ENCODE peak calls at places on chromosomes 7 and 10, in eight cellular contexts. One of them, this sample, is unnamed.

GRCh38 chr7:98250789-98251188 is 1.2 kb downstream of the TECPR1 start:
- DNase-seq in endothelial cell: peak
- DNase-seq in stimulated activated CD4-positive, alpha-beta T cell treated with anti-CD3 and anti-CD28 coated beads, Interleukin-1b, Interleukin-23, amount 100 ng/mL, for 24 hours: no peak
- DNase-seq in neuronal stem cell: no peak
- DNase-seq in islet precursor cell: no peak
- DNase-seq in brain microvascular endothelial cell: no peak
- DNase-seq in T-helper 1 cell: peak
- DNase-seq in germinal center: peak
- DNase-seq in this sample: no peak

GRCh38 chr7:155738652-155739537 is 73.4 kb downstream of the SHH start:
- DNase-seq in endothelial cell: peak
- DNase-seq in stimulated activated CD4-positive, alpha-beta T cell treated with anti-CD3 and anti-CD28 coated beads, Interleukin-1b, Interleukin-23, amount 100 ng/mL, for 24 hours: no peak
- DNase-seq in neuronal stem cell: peak
- DNase-seq in islet precursor cell: peak
- DNase-seq in brain microvascular endothelial cell: peak
- DNase-seq in T-helper 1 cell: peak
- DNase-seq in germinal center: no peak
- DNase-seq in this sample: no peak

GRCh38 chr10:43250925-43251663 is 15.8 kb downstream of the RASGEF1A start:
- DNase-seq in endothelial cell: no peak
- DNase-seq in stimulated activated CD4-positive, alpha-beta T cell treated with anti-CD3 and anti-CD28 coated beads, Interleukin-1b, Interleukin-23, amount 100 ng/mL, for 24 hours: no peak
- DNase-seq in neuronal stem cell: no peak
- DNase-seq in islet precursor cell: no peak
- DNase-seq in brain microvascular endothelial cell: no peak
- DNase-seq in T-helper 1 cell: no peak
- DNase-seq in germinal center: no peak
- DNase-seq in this sample: peak

GRCh38 chr7:126972571-126972970 is 280.2 kb downstream of the GRM8 start:
- DNase-seq in endothelial cell: no peak
- DNase-seq in stimulated activated CD4-positive, alpha-beta T cell treated with anti-CD3 and anti-CD28 coated beads, Interleukin-1b, Interleukin-23, amount 100 ng/mL, for 24 hours: no peak
- DNase-seq in neuronal stem cell: no peak
- DNase-seq in islet precursor cell: no peak
- DNase-seq in brain microvascular endothelial cell: no peak
- DNase-seq in T-helper 1 cell: no peak
- DNase-seq in germinal center: no peak
- DNase-seq in this sample: no peak

GRCh38 chr7:120304674-120305073 is 31.7 kb downstream of the KCND2 start:
- DNase-seq in endothelial cell: no peak
- DNase-seq in stimulated activated CD4-positive, alpha-beta T cell treated with anti-CD3 and anti-CD28 coated beads, Interleukin-1b, Interleukin-23, amount 100 ng/mL, for 24 hours: no peak
- DNase-seq in neuronal stem cell: no peak
- DNase-seq in islet precursor cell: no peak
- DNase-seq in brain microvascular endothelial cell: no peak
- DNase-seq in T-helper 1 cell: no peak
- DNase-seq in germinal center: no peak
- DNase-seq in this sample: no peak

GRCh38 chr7:50227623-50228618 is 76.6 kb upstream of the IKZF1 start:
- DNase-seq in endothelial cell: no peak
- DNase-seq in stimulated activated CD4-positive, alpha-beta T cell treated with anti-CD3 and anti-CD28 coated beads, Interleukin-1b, Interleukin-23, amount 100 ng/mL, for 24 hours: no peak
- DNase-seq in neuronal stem cell: no peak
- DNase-seq in islet precursor cell: no peak
- DNase-seq in brain microvascular endothelial cell: no peak
- DNase-seq in T-helper 1 cell: peak
- DNase-seq in germinal center: no peak
- DNase-seq in this sample: no peak

GRCh38 chr7:127650842-127651555 is 995 bp upstream of the SND1 start:
- DNase-seq in endothelial cell: peak
- DNase-seq in stimulated activated CD4-positive, alpha-beta T cell treated with anti-CD3 and anti-CD28 coated beads, Interleukin-1b, Interleukin-23, amount 100 ng/mL, for 24 hours: no peak
- DNase-seq in neuronal stem cell: no peak
- DNase-seq in islet precursor cell: peak
- DNase-seq in brain microvascular endothelial cell: no peak
- DNase-seq in T-helper 1 cell: peak
- DNase-seq in germinal center: peak
- DNase-seq in this sample: no peak

GRCh38 chr10:3413937-3414710 is 241.5 kb upstream of the PITRM1 start:
- DNase-seq in endothelial cell: no peak
- DNase-seq in stimulated activated CD4-positive, alpha-beta T cell treated with anti-CD3 and anti-CD28 coated beads, Interleukin-1b, Interleukin-23, amount 100 ng/mL, for 24 hours: no peak
- DNase-seq in neuronal stem cell: no peak
- DNase-seq in islet precursor cell: no peak
- DNase-seq in brain microvascular endothelial cell: no peak
- DNase-seq in T-helper 1 cell: no peak
- DNase-seq in germinal center: no peak
- DNase-seq in this sample: no peak

GRCh38 chr10:533611-534566 is 155.6 kb downstream of the DIP2C start:
- DNase-seq in endothelial cell: no peak
- DNase-seq in stimulated activated CD4-positive, alpha-beta T cell treated with anti-CD3 and anti-CD28 coated beads, Interleukin-1b, Interleukin-23, amount 100 ng/mL, for 24 hours: no peak
- DNase-seq in neuronal stem cell: no peak
- DNase-seq in islet precursor cell: no peak
- DNase-seq in brain microvascular endothelial cell: no peak
- DNase-seq in T-helper 1 cell: no peak
- DNase-seq in germinal center: no peak
- DNase-seq in this sample: no peak

GRCh38 chr10:27805215-27805614 is 59.6 kb upstream of the MKX start:
- DNase-seq in endothelial cell: no peak
- DNase-seq in stimulated activated CD4-positive, alpha-beta T cell treated with anti-CD3 and anti-CD28 coated beads, Interleukin-1b, Interleukin-23, amount 100 ng/mL, for 24 hours: no peak
- DNase-seq in neuronal stem cell: no peak
- DNase-seq in islet precursor cell: no peak
- DNase-seq in brain microvascular endothelial cell: no peak
- DNase-seq in T-helper 1 cell: no peak
- DNase-seq in germinal center: no peak
- DNase-seq in this sample: no peak